ENCODE peak calls at places on chromosome 10, in five cellular contexts. E is GM12878, M is H1, A is NT2/D1, O is HepG2. P is an unnamed sample.

GRCh38 chr10:125868372-125868975 is 12.6 kb downstream of the DHX32 start:
- DNase-seq in A (peak), O (peak), M (no peak), E (no peak), P (peak)

GRCh38 chr10:70603439-70603778 is 868 bp upstream of the PRF1 start:
- DNase-seq in A (no peak), M (no peak), E (no peak), O (no peak), P (no peak)

GRCh38 chr10:11270135-11270857 is 252.6 kb downstream of the CELF2 start:
- DNase-seq in E (peak), M (peak), O (peak), A (peak), P (peak)

GRCh38 chr10:18345308-18345707 is 205.1 kb downstream of the CACNB2 start:
- DNase-seq in A (no peak), M (no peak), O (no peak), E (no peak), P (no peak)

GRCh38 chr10:77702166-77702565 is 64.6 kb upstream of the KCNMA1 start:
- DNase-seq in A (no peak), O (no peak), E (no peak), M (no peak), P (no peak)

GRCh38 chr10:15661574-15661973 is 58.1 kb downstream of the ITGA8 start:
- DNase-seq in E (no peak), A (no peak), O (no peak), M (no peak), P (no peak)

GRCh38 chr10:1624240-1624639 is 113.1 kb downstream of the ADARB2 start:
- DNase-seq in A (no peak), E (no peak), M (no peak), O (no peak), P (no peak)

GRCh38 chr10:17062009-17062408 is 67.6 kb downstream of the CUBN start:
- DNase-seq in O (no peak), M (no peak), E (no peak), A (no peak), P (no peak)

GRCh38 chr10:77452952-77453564 is 184.6 kb downstream of the KCNMA1 start:
- DNase-seq in E (no peak), A (no peak), O (no peak), M (no peak), P (no peak)

GRCh38 chr10:70442332-70442988 is 979 bp upstream of the NODAL start:
- DNase-seq in A (no peak), E (no peak), M (peak), O (peak), P (no peak)

GRCh38 chr10:124864421-124865193 is 63.0 kb downstream of the ABRAXAS2 start:
- DNase-seq in A (no peak), E (no peak), O (peak), M (no peak), P (no peak)

DNA sequence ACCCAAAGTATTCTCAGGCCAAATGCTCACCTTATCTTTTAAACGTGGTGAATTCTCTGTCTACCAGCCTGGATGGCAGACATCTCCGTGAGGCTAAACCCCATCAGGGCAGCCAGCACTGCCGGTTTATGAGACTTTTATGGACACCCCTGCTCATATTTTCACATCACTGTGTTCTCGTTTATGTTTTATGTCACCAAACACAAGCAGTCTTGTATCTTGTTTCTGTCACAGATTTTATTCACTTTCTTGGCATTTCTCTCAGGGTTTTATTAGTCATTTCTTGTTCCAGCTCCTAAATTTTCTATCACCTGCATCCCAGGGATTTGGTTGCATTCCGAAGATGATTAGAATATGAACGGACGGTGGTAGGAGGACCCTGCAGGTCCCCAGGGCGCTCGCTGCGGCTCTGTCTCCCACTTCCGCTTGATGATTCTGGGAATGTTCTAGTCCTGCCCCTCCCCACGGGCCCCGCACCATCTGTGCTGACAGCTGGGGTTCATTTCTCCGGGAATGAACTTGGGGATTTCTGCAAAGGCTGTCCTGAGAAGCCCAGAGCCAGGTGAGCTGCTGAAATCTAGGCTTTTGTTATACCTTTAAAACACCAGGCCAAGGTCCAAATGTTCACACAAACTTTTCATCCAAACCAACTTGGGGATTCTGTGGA is 217.6 kb downstream of the GFRA1 start:
- DNase-seq in O (no peak), A (no peak), M (no peak), E (no peak), P (no peak)
- TF ChIP-seq SUZ12 in O (no peak), A (no peak), M (no peak), E (no peak), P (no peak)

GRCh38 chr10:29608062-29608461 is 26.7 kb downstream of the SVIL start:
- DNase-seq in A (no peak), M (no peak), O (no peak), E (no peak), P (no peak)
- TF ChIP-seq SUZ12 in A (no peak), M (no peak), O (no peak), E (no peak), P (no peak)

GRCh38 chr10:47247190-47248059 is 52.6 kb upstream of the GDF10 start:
- DNase-seq in M (no peak), O (no peak), E (no peak), A (no peak), P (no peak)
- TF ChIP-seq SUZ12 in M (no peak), O (no peak), E (no peak), A (no peak), P (no peak)

GRCh38 chr10:89515031-89515841 is 20.2 kb downstream of the SLC16A12 start:
- DNase-seq in M (no peak), E (no peak), A (no peak), O (no peak), P (no peak)

GRCh38 chr10:89518876-89519842 is 16.2 kb downstream of the SLC16A12 start:
- DNase-seq in E (no peak), M (no peak), O (no peak), A (no peak), P (no peak)

GRCh38 chr10:89513206-89513605 is 22.2 kb downstream of the SLC16A12 start:
- DNase-seq in M (no peak), A (no peak), E (no peak), O (no peak), P (no peak)

GRCh38 chr10:89518108-89518507 is 17.3 kb downstream of the SLC16A12 start:
- DNase-seq in A (no peak), O (no peak), E (no peak), M (no peak), P (no peak)

GRCh38 chr10:89516149-89516832 is 19.1 kb downstream of the SLC16A12 start:
- DNase-seq in A (no peak), O (no peak), E (no peak), M (no peak), P (no peak)
- TF ChIP-seq SUZ12 in A (no peak), O (no peak), E (no peak), M (no peak), P (no peak)

DNA sequence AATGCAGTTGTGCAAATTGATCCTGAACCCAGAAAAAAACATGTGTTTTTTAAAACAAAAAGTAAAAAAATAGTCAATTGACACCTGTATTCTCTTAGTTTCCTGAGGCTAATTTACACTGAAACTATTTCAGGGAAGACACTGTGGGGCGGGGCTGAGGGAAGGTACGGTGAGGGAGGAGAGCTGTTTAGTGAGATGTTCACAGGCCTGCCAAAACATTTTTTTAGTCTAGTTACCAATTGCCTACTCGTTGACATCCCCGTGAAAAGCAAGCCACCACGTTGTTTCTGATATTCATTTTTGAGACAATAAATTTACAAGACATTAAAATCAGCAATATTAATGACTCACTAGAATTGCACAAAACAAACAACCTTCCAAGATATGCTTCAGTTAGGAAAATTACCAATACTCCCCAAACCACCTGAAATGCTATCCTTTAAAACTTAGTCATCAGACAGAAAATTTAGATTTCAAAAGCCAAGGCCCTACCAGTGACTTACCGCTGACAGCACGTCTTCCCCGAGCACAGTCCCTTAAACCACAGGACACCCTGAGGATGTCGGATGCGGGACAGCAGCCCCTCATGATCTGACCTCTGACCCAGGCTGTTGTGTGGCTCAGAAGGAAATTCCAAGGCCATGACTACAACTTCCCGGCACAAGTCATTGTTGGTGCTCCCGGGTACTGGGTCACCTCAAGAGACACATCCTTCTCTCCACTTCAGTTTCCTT is 279.2 kb downstream of the PRPF18 start:
- DNase-seq in M (peak), A (peak), E (no peak), O (no peak), P (no peak)
- TF ChIP-seq SUZ12 in M (no peak), A (no peak), E (no peak), O (no peak), P (no peak)

DNA sequence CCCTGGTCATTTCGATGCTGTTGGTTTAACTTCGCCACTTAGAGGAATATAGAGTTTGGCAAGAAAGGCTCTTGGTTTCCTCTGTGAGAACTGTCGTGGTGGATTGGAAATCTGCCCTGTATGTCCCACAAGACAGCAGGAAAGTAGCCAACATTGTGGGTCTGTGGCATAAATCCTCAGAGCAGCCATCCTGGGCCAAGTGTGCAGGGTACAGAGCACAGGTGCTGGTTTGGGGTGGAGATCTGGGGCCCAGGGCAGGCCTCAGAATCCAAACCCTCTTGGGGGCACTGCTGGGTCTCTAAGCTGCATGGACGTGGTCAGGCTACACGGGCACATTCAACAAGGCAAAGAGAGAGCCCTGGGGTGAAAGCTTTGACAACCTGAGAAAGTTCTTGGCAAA is 39.2 kb upstream of the TMEM273 start:
- DNase-seq in M (no peak), A (no peak), O (no peak), E (no peak), P (no peak)
- TF ChIP-seq SUZ12 in M (no peak), A (no peak), O (no peak), E (no peak), P (no peak)

GRCh38 chr10:131748191-131748590 is 152.6 kb upstream of the PPP2R2D start:
- DNase-seq in E (no peak), A (no peak), M (no peak), O (no peak), P (no peak)

GRCh38 chr10:131749767-131750142 is 151.1 kb upstream of the PPP2R2D start:
- DNase-seq in A (no peak), E (no peak), O (no peak), M (no peak), P (no peak)

GRCh38 chr10:131750171-131750895 is 150.5 kb upstream of the PPP2R2D start:
- DNase-seq in A (no peak), O (no peak), E (no peak), M (no peak), P (no peak)

GRCh38 chr10:131747791-131748190 is 153.0 kb upstream of the PPP2R2D start:
- DNase-seq in M (no peak), A (no peak), O (no peak), E (no peak), P (no peak)

GRCh38 chr10:131748831-131749766 is 151.7 kb upstream of the PPP2R2D start:
- DNase-seq in M (no peak), A (no peak), O (peak), E (no peak), P (no peak)
- TF ChIP-seq SUZ12 in M (no peak), A (no peak), O (no peak), E (no peak), P (no peak)